ENCODE peak calls at places on chromosomes 2 and 18, in four cellular contexts. J, F, E and V are unnamed samples. For H3K4me1, H3K36me3 and H3K9me3, the result is how much of the 10 kb centered on the place peaks cover.

GRCh38 chr2:85893428-85894258 is 4.9 kb upstream of the ST3GAL5 start:
- DNase-seq in J (no peak), F (no peak), E (no peak), V (peak)

GRCh38 chr2:71784734-71785549 is 331.6 kb downstream of the DYSF start:
- DNase-seq in F (peak), J (no peak), E (no peak), V (no peak)

GRCh38 chr2:196592912-196593881 is 46.3 kb upstream of the CCDC150 start:
- DNase-seq in F (no peak), J (peak), E (peak), V (peak)

GRCh38 chr2:59893612-59894011 is 659.8 kb downstream of the BCL11A start:
- DNase-seq in J (no peak), E (no peak), F (no peak), V (no peak)

GRCh38 chr2:24579053-24579803 is 88.2 kb downstream of the NCOA1 start:
- DNase-seq in F (no peak), E (no peak), J (no peak), V (no peak)

GRCh38 chr2:53028259-53028658 is 739.3 kb upstream of the CHAC2 start:
- DNase-seq in E (no peak), F (no peak), J (no peak), V (no peak)

GRCh38 chr2:168119519-168120141 is 127.8 kb downstream of the STK39 start:
- DNase-seq in F (peak), E (no peak), J (peak), V (peak)

GRCh38 chr18:79687806-79688205 is 8.2 kb downstream of the CTDP1 start:
- DNase-seq in E (no peak), F (no peak), J (peak), V (no peak)

GRCh38 chr2:212863185-212863588 is 288.2 kb downstream of the IKZF2 start:
- DNase-seq in F (peak), J (peak), E (peak), V (peak)

GRCh38 chr18:57210101-57210661 is 63.3 kb downstream of the BOD1L2 start:
- DNase-seq in E (peak), J (peak), F (peak), V (peak)

GRCh38 chr2:190528521-190529001 is 6.0 kb downstream of the NEMP2 start:
- DNase-seq in F (no peak), J (no peak), E (peak), V (no peak)

GRCh38 chr2:128591022-128591840 is 272.6 kb upstream of the HS6ST1 start:
- DNase-seq in F (no peak), E (no peak), J (no peak), V (no peak)

GRCh38 chr2:186862869-186863709 is 14.1 kb upstream of the ZSWIM2 start:
- DNase-seq in F (peak), J (no peak), E (no peak), V (peak)

GRCh38 chr2:49067971-49068370 is 86.3 kb downstream of the FSHR start:
- DNase-seq in F (no peak), E (no peak), J (no peak), V (no peak)

GRCh38 chr2:163667064-163667887 is 68.5 kb downstream of the FIGN start:
- DNase-seq in J (peak), F (no peak), E (no peak), V (no peak)

GRCh38 chr2:651961-652373 is 25.2 kb downstream of the TMEM18 start:
- DNase-seq in J (peak), E (no peak), F (no peak), V (peak)

GRCh38 chr2:219440388-219441256 is 6.0 kb downstream of the SPEG start:
- DNase-seq in F (no peak), J (no peak), E (no peak), V (no peak)

GRCh38 chr2:168320267-168320666 is 72.9 kb upstream of the STK39 start:
- DNase-seq in J (no peak), E (no peak), F (no peak), V (no peak)

GRCh38 chr2:28654286-28654980 is 97.2 kb upstream of the PPP1CB start:
- DNase-seq in F (no peak), E (no peak), J (no peak), V (no peak)

GRCh38 chr2:101311390-101312019 is 3.0 kb upstream of the RNF149 start:
- DNase-seq in F (no peak), J (peak), E (no peak), V (no peak)

GRCh38 chr2:172280820-172281454 is 146.4 kb upstream of the ITGA6 start:
- DNase-seq in F (no peak), J (peak), E (no peak), V (no peak)

GRCh38 chr2:235639387-235639786 is 145.5 kb downstream of the AGAP1 start:
- DNase-seq in J (peak), E (no peak), F (no peak), V (peak)

GRCh38 chr2:24342110-24342910 is 18.0 kb downstream of the ITSN2 start:
- DNase-seq in E (no peak), F (no peak), J (no peak), V (no peak)

GRCh38 chr2:203732072-203732952 is 25.9 kb downstream of the CD28 start:
- DNase-seq in J (no peak), E (no peak), F (no peak), V (peak)

GRCh38 chr18:12346240-12346565 is 30.8 kb downstream of the AFG3L2 start:
- DNase-seq in F (no peak), J (no peak), E (no peak), V (no peak)

GRCh38 chr2:191818725-191819333 is 28.1 kb downstream of the CAVIN2 start:
- DNase-seq in J (no peak), F (no peak), E (no peak), V (no peak)

GRCh38 chr18:45993441-45993840 is 26.3 kb upstream of the EPG5 start:
- DNase-seq in F (no peak), J (no peak), E (no peak), V (peak)

GRCh38 chr2:193985272-193985671 is 1671.8 kb upstream of the SLC39A10 start:
- DNase-seq in F (no peak), E (no peak), J (no peak), V (no peak)

GRCh38 chr18:3234457-3234856 is 13.1 kb upstream of the MYL12A start:
- DNase-seq in E (no peak), J (no peak), F (no peak), V (no peak)

GRCh38 chr2:19577668-19578067 is 219.2 kb upstream of the OSR1 start:
- DNase-seq in F (no peak), E (no peak), J (no peak), V (no peak)

GRCh38 chr2:162114291-162114690 is 37.8 kb downstream of the GCG start:
- DNase-seq in J (no peak), E (no peak), F (no peak), V (no peak)

GRCh38 chr2:69223759-69224494 is 163.1 kb downstream of the GFPT1 start:
- DNase-seq in J (no peak), F (no peak), E (no peak), V (no peak)
- H3K4me1 ChIP-seq in J (under half), F (under half), E (under half), V (under half)

DNA sequence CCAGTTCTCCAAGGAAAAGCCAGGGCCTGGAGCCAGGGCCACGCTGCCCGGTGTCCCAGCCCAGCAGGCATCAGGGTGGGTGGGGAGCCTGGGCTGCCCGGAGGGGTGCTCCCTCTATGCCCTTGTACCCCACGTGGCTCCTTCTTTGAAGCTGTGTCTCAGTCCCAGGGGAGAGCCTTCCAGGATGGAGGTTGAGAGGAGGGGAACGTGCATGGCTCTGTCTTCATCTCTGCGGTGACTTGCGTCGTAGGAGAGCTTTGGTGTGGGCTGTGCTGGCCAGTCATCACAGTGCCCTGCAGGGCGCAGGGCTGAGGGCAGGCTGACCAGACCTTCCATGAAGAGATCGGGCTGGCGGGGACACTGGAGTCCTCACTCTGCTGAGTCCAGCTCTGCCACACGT is 197.2 kb downstream of the LDLRAD4 start:
- DNase-seq in E (no peak), F (no peak), J (no peak), V (no peak)
- H3K36me3 ChIP-seq in E (under half), F (under half), J (under half), V (under half)

GRCh38 chr2:38176619-38177021 is 100.7 kb upstream of the CYP1B1 start:
- DNase-seq in E (no peak), J (no peak), F (no peak), V (no peak)
- H3K9me3 ChIP-seq in E (under half), J (under half), F (under half), V (under half)

GRCh38 chr2:237630216-237631000 is 3.0 kb downstream of the LRRFIP1 start:
- DNase-seq in F (no peak), J (no peak), E (no peak), V (peak)
- H3K4me1 ChIP-seq in F (under half), J (under half), E (under half), V (under half)

DNA sequence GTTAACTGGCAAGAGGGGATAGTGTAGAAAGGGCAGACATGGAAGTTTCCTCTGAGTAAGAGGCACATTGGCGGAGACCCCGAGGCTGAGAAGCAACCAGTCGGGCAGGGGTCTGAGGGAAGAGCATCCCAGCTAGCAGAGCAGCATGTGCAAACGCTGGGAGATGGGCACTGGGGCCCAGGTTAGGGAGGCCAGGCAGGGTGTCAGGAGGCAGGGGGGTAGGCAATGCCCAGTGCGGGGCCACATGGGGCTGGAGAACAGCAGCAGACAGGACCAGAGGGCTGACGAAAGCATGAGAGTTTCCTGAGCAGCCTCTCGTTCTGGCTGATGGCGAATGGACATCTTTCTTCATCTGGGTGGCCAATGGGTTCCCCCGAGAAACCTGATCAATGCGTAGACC is 88.2 kb downstream of the INPP5D start:
- DNase-seq in F (no peak), E (no peak), J (no peak), V (no peak)
- H3K36me3 ChIP-seq in F (under half), E (under half), J (under half), V (under half)

DNA sequence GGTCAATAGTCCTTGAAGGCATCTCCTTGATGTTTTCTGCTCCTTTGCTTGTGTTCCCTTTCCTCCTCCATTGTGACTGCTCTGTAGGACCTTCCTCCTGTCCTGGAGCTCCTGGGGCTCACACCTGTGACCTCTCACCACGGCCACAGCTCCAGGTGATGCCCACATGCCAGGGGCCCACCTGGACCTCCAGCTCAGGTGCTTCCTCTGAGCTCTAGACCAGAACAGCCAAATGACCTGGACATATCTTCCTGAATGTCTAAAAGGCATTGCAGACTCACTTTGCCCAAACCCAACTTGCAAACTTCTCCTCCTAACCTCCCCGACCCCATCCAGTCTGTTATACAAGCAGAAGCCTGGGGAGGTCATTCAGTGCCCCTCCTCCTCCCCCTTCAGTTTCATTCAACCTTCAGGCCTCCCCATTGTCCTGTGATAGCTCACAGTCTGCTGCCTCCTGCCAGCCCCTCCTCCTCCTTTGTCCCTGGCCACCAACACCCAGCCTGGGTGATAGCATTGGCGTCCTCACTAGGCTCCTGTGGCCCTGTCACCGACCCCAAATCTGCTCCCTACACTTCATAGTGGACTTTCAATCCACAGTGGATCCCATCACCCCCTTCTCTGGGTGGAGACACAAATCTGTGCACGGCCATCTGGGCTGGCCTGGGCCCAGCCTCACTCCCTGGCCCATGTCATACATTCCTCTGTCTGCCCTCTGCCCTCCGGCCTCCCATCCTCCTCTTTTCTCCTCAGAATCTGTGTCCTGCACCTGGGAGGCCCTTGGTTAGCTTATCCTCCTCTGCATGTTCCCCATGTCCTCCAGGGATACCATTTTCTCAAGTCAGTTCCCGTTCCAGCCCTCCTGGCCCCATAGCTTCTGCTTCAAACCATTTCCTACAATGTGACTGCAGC is 310.4 kb upstream of the HDAC4 start:
- DNase-seq in E (peak), J (no peak), F (no peak), V (no peak)
- H3K9me3 ChIP-seq in E (under half), J (under half), F (under half), V (under half)

DNA sequence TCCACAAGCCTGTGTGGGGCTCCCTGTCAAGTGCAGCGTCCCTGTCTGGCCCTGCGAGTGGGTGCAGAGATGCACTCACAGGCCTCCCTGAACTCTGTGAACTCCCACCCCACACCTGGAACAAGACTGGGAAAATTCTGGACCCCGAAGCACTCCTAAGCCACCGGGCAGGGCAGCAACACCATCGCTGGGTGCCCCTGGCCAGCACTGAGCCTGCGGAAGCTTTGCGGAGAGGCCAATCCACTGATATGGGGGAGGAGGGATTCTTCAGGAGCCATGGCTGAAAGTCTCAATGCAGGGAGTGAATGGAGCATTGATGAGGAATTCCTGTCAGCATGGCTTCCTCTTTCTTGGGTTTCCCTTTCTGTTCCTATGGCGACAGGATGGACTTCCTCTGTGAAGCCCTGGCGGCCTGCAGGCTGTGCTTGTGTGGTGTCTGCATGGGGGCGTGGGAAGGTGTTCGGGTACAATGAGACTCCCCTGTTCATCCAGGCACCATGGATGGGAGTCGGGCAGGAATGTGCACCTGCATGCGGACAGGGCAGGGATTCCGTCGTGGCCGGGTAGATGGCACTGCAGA is 15.1 kb downstream of the TRIB2 start:
- DNase-seq in E (no peak), J (no peak), F (no peak), V (no peak)
- H3K4me1 ChIP-seq in E (under half), J (under half), F (under half), V (under half)